ENCODE peak calls at places on chromosomes 5 and 9, in six cellular contexts. One of them, this sample, is unnamed.

GRCh38 chr5:111453290-111453689 is 59.0 kb downstream of the STARD4 start:
- DNase-seq in C1 segment of cervical spinal cord: no peak
- DNase-seq in HCEC 1CT: peak; percentile 47
- DNase-seq in putamen: no peak
- DNase-seq in EL: peak; percentile 60
- DNase-seq in NCI-H460: no peak
- DNase-seq in this sample: no peak

GRCh38 chr5:93582677-93583524 is at the start of gene NR2F1:
- DNase-seq in putamen: peak; percentile 68
- DNase-seq in C1 segment of cervical spinal cord: peak; percentile 42
- DNase-seq in HCEC 1CT: peak; percentile 99
- DNase-seq in EL: peak; percentile 97
- DNase-seq in NCI-H460: peak; percentile 98
- DNase-seq in this sample: no peak

GRCh38 chr9:135906291-135907005 is 898 bp downstream of the CAMSAP1 start:
- DNase-seq in HCEC 1CT: peak; percentile 51
- DNase-seq in NCI-H460: no peak
- DNase-seq in putamen: no peak
- DNase-seq in C1 segment of cervical spinal cord: no peak
- DNase-seq in EL: peak; percentile 52
- DNase-seq in this sample: no peak

GRCh38 chr5:34548086-34548403 is 108.1 kb upstream of the RAI14 start:
- DNase-seq in HCEC 1CT: no peak
- DNase-seq in NCI-H460: no peak
- DNase-seq in C1 segment of cervical spinal cord: no peak
- DNase-seq in putamen: no peak
- DNase-seq in EL: no peak
- DNase-seq in this sample: no peak

GRCh38 chr9:130040901-130041647 is 1.9 kb downstream of the FNBP1 start:
- DNase-seq in putamen: no peak
- DNase-seq in NCI-H460: no peak
- DNase-seq in EL: no peak
- DNase-seq in C1 segment of cervical spinal cord: no peak
- DNase-seq in HCEC 1CT: no peak
- DNase-seq in this sample: no peak

GRCh38 chr9:3224931-3225330 is 300.9 kb downstream of the RFX3 start:
- DNase-seq in putamen: no peak
- DNase-seq in HCEC 1CT: no peak
- DNase-seq in NCI-H460: no peak
- DNase-seq in C1 segment of cervical spinal cord: no peak
- DNase-seq in EL: no peak
- DNase-seq in this sample: no peak

GRCh38 chr5:140391312-140391711 is 10.3 kb upstream of the ANKHD1 start:
- DNase-seq in C1 segment of cervical spinal cord: no peak
- DNase-seq in HCEC 1CT: peak; percentile 66
- DNase-seq in putamen: no peak
- DNase-seq in NCI-H460: no peak
- DNase-seq in EL: peak; percentile 34
- DNase-seq in this sample: no peak

GRCh38 chr9:19464061-19464763 is 55.4 kb downstream of the ACER2 start:
- DNase-seq in C1 segment of cervical spinal cord: no peak
- DNase-seq in HCEC 1CT: no peak
- DNase-seq in putamen: no peak
- DNase-seq in NCI-H460: no peak
- DNase-seq in EL: no peak
- DNase-seq in this sample: no peak

GRCh38 chr5:169873642-169874041 is 106.7 kb downstream of the INSYN2B start:
- DNase-seq in HCEC 1CT: no peak
- DNase-seq in EL: no peak
- DNase-seq in C1 segment of cervical spinal cord: no peak
- DNase-seq in putamen: peak; percentile 55
- DNase-seq in NCI-H460: no peak
- DNase-seq in this sample: no peak

GRCh38 chr9:6098431-6098830 is 83.0 kb upstream of the RANBP6 start:
- DNase-seq in HCEC 1CT: peak; percentile 93
- DNase-seq in NCI-H460: no peak
- DNase-seq in putamen: no peak
- DNase-seq in C1 segment of cervical spinal cord: no peak
- DNase-seq in EL: peak; percentile 25
- DNase-seq in this sample: no peak

GRCh38 chr5:150358261-150359095 is 981 bp downstream of the TCOF1 start:
- DNase-seq in putamen: no peak
- DNase-seq in EL: peak; percentile 28
- DNase-seq in NCI-H460: no peak
- DNase-seq in HCEC 1CT: no peak
- DNase-seq in C1 segment of cervical spinal cord: no peak
- DNase-seq in this sample: no peak

GRCh38 chr9:96417610-96418073 is 528 bp downstream of the ZNF367 start:
- DNase-seq in HCEC 1CT: peak; percentile 7
- DNase-seq in putamen: peak; percentile 34
- DNase-seq in NCI-H460: no peak
- DNase-seq in C1 segment of cervical spinal cord: no peak
- DNase-seq in EL: peak; percentile 36
- DNase-seq in this sample: no peak

GRCh38 chr5:154442801-154443200 is 3.0 kb upstream of the SAP30L start:
- DNase-seq in putamen: no peak
- DNase-seq in C1 segment of cervical spinal cord: no peak
- DNase-seq in HCEC 1CT: no peak
- DNase-seq in NCI-H460: no peak
- DNase-seq in EL: no peak
- DNase-seq in this sample: no peak

GRCh38 chr5:143219696-143220095 is 183.8 kb downstream of the NR3C1 start:
- DNase-seq in putamen: no peak
- DNase-seq in HCEC 1CT: no peak
- DNase-seq in C1 segment of cervical spinal cord: no peak
- DNase-seq in NCI-H460: no peak
- DNase-seq in EL: peak; percentile 20
- DNase-seq in this sample: no peak

GRCh38 chr5:31530541-31531265 is 1.2 kb downstream of the DROSHA start:
- DNase-seq in EL: peak; percentile 65
- DNase-seq in C1 segment of cervical spinal cord: no peak
- DNase-seq in NCI-H460: no peak
- DNase-seq in HCEC 1CT: peak; percentile 22
- DNase-seq in putamen: no peak
- DNase-seq in this sample: no peak

GRCh38 chr9:121764371-121764730 is 112.9 kb downstream of the DAB2IP start:
- DNase-seq in C1 segment of cervical spinal cord: no peak
- DNase-seq in NCI-H460: no peak
- DNase-seq in HCEC 1CT: no peak
- DNase-seq in EL: no peak
- DNase-seq in putamen: no peak
- DNase-seq in this sample: no peak

GRCh38 chr9:99823392-99824377 is 2.0 kb downstream of the NR4A3 start:
- DNase-seq in EL: peak; percentile 52
- DNase-seq in NCI-H460: no peak
- DNase-seq in putamen: no peak
- DNase-seq in HCEC 1CT: peak; percentile 45
- DNase-seq in C1 segment of cervical spinal cord: peak; percentile 30
- DNase-seq in this sample: peak; percentile 57

GRCh38 chr5:149212203-149212951 is 59.3 kb upstream of the AFAP1L1 start:
- DNase-seq in putamen: no peak
- DNase-seq in NCI-H460: no peak
- DNase-seq in EL: peak; percentile 99
- DNase-seq in C1 segment of cervical spinal cord: no peak
- DNase-seq in HCEC 1CT: peak; percentile 99
- DNase-seq in this sample: no peak

GRCh38 chr5:149441986-149442385 is 62.9 kb upstream of the IL17B start:
- DNase-seq in EL: no peak
- DNase-seq in C1 segment of cervical spinal cord: no peak
- DNase-seq in HCEC 1CT: no peak
- DNase-seq in putamen: no peak
- DNase-seq in NCI-H460: no peak
- DNase-seq in this sample: no peak

GRCh38 chr9:35814106-35814840 is 569 bp downstream of the HINT2 start:
- DNase-seq in NCI-H460: peak; percentile 25
- DNase-seq in C1 segment of cervical spinal cord: no peak
- DNase-seq in EL: peak; percentile 71
- DNase-seq in putamen: peak; percentile 61
- DNase-seq in HCEC 1CT: peak; percentile 74
- DNase-seq in this sample: no peak

GRCh38 chr5:76715734-76716455 is at the start of gene F2R:
- DNase-seq in EL: peak; percentile 78
- DNase-seq in NCI-H460: peak; percentile 17
- DNase-seq in putamen: no peak
- DNase-seq in C1 segment of cervical spinal cord: no peak
- DNase-seq in HCEC 1CT: peak; percentile 58
- DNase-seq in this sample: peak; percentile 35

GRCh38 chr5:35859101-35859661 is 2.5 kb downstream of the IL7R start:
- DNase-seq in EL: peak; percentile 84
- DNase-seq in putamen: peak; percentile 16
- DNase-seq in C1 segment of cervical spinal cord: no peak
- DNase-seq in NCI-H460: no peak
- DNase-seq in HCEC 1CT: peak; percentile 10
- DNase-seq in this sample: no peak

GRCh38 chr5:89471556-89471955 is 588.6 kb upstream of the MEF2C start:
- DNase-seq in C1 segment of cervical spinal cord: no peak
- DNase-seq in putamen: no peak
- DNase-seq in HCEC 1CT: peak; percentile 44
- DNase-seq in EL: no peak
- DNase-seq in NCI-H460: no peak
- DNase-seq in this sample: no peak

GRCh38 chr9:437066-438015 is 222.7 kb downstream of the DOCK8 start:
- DNase-seq in C1 segment of cervical spinal cord: no peak
- DNase-seq in putamen: no peak
- DNase-seq in HCEC 1CT: peak; percentile 42
- DNase-seq in EL: peak; percentile 23
- DNase-seq in NCI-H460: no peak
- DNase-seq in this sample: no peak

GRCh38 chr5:61409568-61409967 is 77.5 kb downstream of the ZSWIM6 start:
- DNase-seq in HCEC 1CT: peak; percentile 93
- DNase-seq in C1 segment of cervical spinal cord: no peak
- DNase-seq in NCI-H460: peak; percentile 66
- DNase-seq in EL: peak; percentile 94
- DNase-seq in putamen: peak; percentile 58
- DNase-seq in this sample: no peak

GRCh38 chr5:142013734-142014495 is 1.1 kb upstream of the GNPDA1 start:
- DNase-seq in C1 segment of cervical spinal cord: no peak
- DNase-seq in EL: peak; percentile 89
- DNase-seq in HCEC 1CT: peak; percentile 83
- DNase-seq in putamen: peak; percentile 28
- DNase-seq in NCI-H460: no peak
- DNase-seq in this sample: no peak

GRCh38 chr5:141245250-141245717 is at the start of gene PCDHB15:
- DNase-seq in C1 segment of cervical spinal cord: no peak
- DNase-seq in HCEC 1CT: peak; percentile 9
- DNase-seq in putamen: peak; percentile 25
- DNase-seq in EL: peak; percentile 26
- DNase-seq in NCI-H460: no peak
- DNase-seq in this sample: no peak

GRCh38 chr5:102628449-102629175 is 126.5 kb upstream of the PAM start:
- DNase-seq in putamen: no peak
- DNase-seq in C1 segment of cervical spinal cord: no peak
- DNase-seq in NCI-H460: no peak
- DNase-seq in HCEC 1CT: peak; percentile 76
- DNase-seq in EL: peak; percentile 74
- DNase-seq in this sample: no peak

GRCh38 chr5:123036391-123037103 is at the start of gene PPIC:
- DNase-seq in putamen: peak; percentile 30
- DNase-seq in HCEC 1CT: peak; percentile 75
- DNase-seq in C1 segment of cervical spinal cord: peak; percentile 44
- DNase-seq in NCI-H460: peak; percentile 71
- DNase-seq in EL: peak; percentile 84
- DNase-seq in this sample: no peak

GRCh38 chr5:73299665-73300435 is 126.9 kb downstream of the TMEM174 start:
- DNase-seq in C1 segment of cervical spinal cord: no peak
- DNase-seq in putamen: no peak
- DNase-seq in EL: no peak
- DNase-seq in HCEC 1CT: no peak
- DNase-seq in NCI-H460: no peak
- DNase-seq in this sample: no peak

This sample was measured in T-helper 17 cell.